ENCODE peak calls at places on chromosomes 12 and 14, in nine cellular contexts. A is NAMALWA; Q is mesothelial cell of epicardium; I is DMS153; T is HT1080; K is stimulated activated CD8-positive, alpha-beta memory T cell treated with anti-CD3 and anti-CD28 coated beads, Interleukin-4, amount 100 ng/mL, for 48 hours; P is amygdala; Y is CD4-positive, alpha-beta T cell; V is fibroblast of the aortic adventitia. J is an unnamed sample.

GRCh38 chr14:73462815-73463214 is 4.5 kb upstream of the NUMB start:
- DNase-seq in A (no peak), Q (no peak), P (no peak), Y (no peak), T (no peak), I (no peak), K (no peak), V (peak), J (no peak)

GRCh38 chr12:93497456-93497855 is 30.1 kb downstream of the MRPL42 start:
- DNase-seq in T (peak), P (no peak), Y (no peak), V (no peak), I (no peak), A (no peak), Q (no peak), K (no peak), J (no peak)

GRCh38 chr14:101754893-101755292 is 6.6 kb upstream of the PPP2R5C start:
- DNase-seq in A (no peak), I (no peak), Y (no peak), K (no peak), V (no peak), P (no peak), T (no peak), Q (no peak), J (no peak)

GRCh38 chr12:52235822-52236291 is 2.8 kb downstream of the KRT7 start:
- DNase-seq in Y (no peak), T (no peak), K (no peak), A (no peak), Q (no peak), I (peak), V (no peak), P (no peak), J (no peak)

GRCh38 chr12:75087656-75088055 is 122.0 kb downstream of the KCNC2 start:
- DNase-seq in T (peak), Y (no peak), K (no peak), V (peak), I (no peak), A (peak), P (no peak), Q (no peak), J (no peak)

GRCh38 chr12:75721231-75721641 is 209.8 kb upstream of the KRR1 start:
- DNase-seq in T (no peak), P (no peak), A (no peak), Q (no peak), V (peak), Y (no peak), I (no peak), K (no peak), J (no peak)

GRCh38 chr12:75323663-75324062 is 6.5 kb downstream of the CAPS2 start:
- DNase-seq in Q (no peak), P (no peak), Y (no peak), V (no peak), T (no peak), A (no peak), I (no peak), K (no peak), J (no peak)

GRCh38 chr14:28303248-28303647 is 463.3 kb upstream of the FOXG1 start:
- DNase-seq in I (no peak), T (peak), V (peak), Q (no peak), P (no peak), A (no peak), Y (no peak), K (no peak), J (no peak)

GRCh38 chr12:132631357-132632065 is 12.9 kb downstream of the P2RX2 start:
- DNase-seq in T (no peak), A (no peak), P (no peak), V (no peak), K (no peak), I (no peak), Q (no peak), Y (no peak), J (no peak)

GRCh38 chr14:35046751-35047536 is 872 bp downstream of the FAM177A1 start:
- DNase-seq in T (no peak), K (no peak), Y (peak), I (no peak), P (no peak), V (peak), Q (no peak), A (peak), J (no peak)

GRCh38 chr14:75315143-75315542 is 36.5 kb downstream of the FOS start:
- DNase-seq in K (no peak), Y (no peak), Q (no peak), P (no peak), A (no peak), V (peak), T (peak), I (peak), J (no peak)

GRCh38 chr12:121800694-121801600 is 2.9 kb upstream of the SETD1B start:
- DNase-seq in P (peak), I (no peak), A (peak), T (no peak), K (peak), Y (peak), Q (no peak), V (peak), J (peak)

GRCh38 chr12:45235087-45236025 is 19.5 kb downstream of the ANO6 start:
- DNase-seq in Y (no peak), V (peak), T (peak), A (no peak), I (no peak), Q (no peak), P (no peak), K (no peak), J (no peak)

GRCh38 chr14:97025722-97026121 is 228.5 kb downstream of the VRK1 start:
- DNase-seq in V (no peak), A (peak), I (no peak), K (no peak), P (no peak), T (no peak), Y (no peak), Q (no peak), J (no peak)

GRCh38 chr12:131607658-131608447 is 103.0 kb upstream of the SFSWAP start:
- DNase-seq in P (no peak), A (no peak), I (no peak), V (no peak), Q (no peak), T (no peak), K (peak), Y (no peak), J (no peak)

GRCh38 chr12:75709474-75709873 is 198.1 kb upstream of the KRR1 start:
- DNase-seq in A (no peak), V (no peak), T (no peak), K (no peak), Y (no peak), Q (no peak), I (no peak), P (no peak), J (no peak)

GRCh38 chr12:27498159-27498558 is 25.8 kb upstream of the PPFIBP1 start:
- DNase-seq in V (no peak), Y (no peak), Q (no peak), K (no peak), I (no peak), T (no peak), A (no peak), P (no peak), J (no peak)

GRCh38 chr12:14473707-14474287 is 93.9 kb downstream of the PLBD1 start:
- DNase-seq in Q (no peak), K (no peak), A (peak), I (no peak), T (no peak), Y (no peak), P (no peak), V (peak), J (no peak)

GRCh38 chr12:44223736-44224135 is 387.9 kb downstream of the TMEM117 start:
- DNase-seq in A (no peak), T (no peak), Y (no peak), I (no peak), P (no peak), Q (no peak), V (peak), K (no peak), J (no peak)

GRCh38 chr12:89856431-89856830 is 147.8 kb upstream of the ATP2B1 start:
- DNase-seq in K (no peak), I (no peak), A (peak), Q (no peak), Y (no peak), V (peak), P (no peak), T (peak), J (no peak)

GRCh38 chr12:125220404-125221273 is 155.4 kb downstream of the AACS start:
- DNase-seq in T (peak), K (peak), P (peak), I (no peak), A (no peak), V (peak), Q (no peak), Y (no peak), J (no peak)

GRCh38 chr12:26187429-26187828 is 7.9 kb upstream of the SSPN start:
- DNase-seq in A (peak), P (no peak), Y (no peak), V (peak), I (no peak), T (no peak), Q (no peak), K (no peak), J (no peak)

GRCh38 chr12:124559182-124560017 is 8.0 kb downstream of the NCOR2 start:
- DNase-seq in I (no peak), Y (no peak), P (no peak), V (no peak), K (no peak), Q (no peak), T (no peak), A (no peak), J (no peak)

GRCh38 chr12:104420868-104421267 is 35.9 kb upstream of the CHST11 start:
- DNase-seq in V (no peak), Q (no peak), P (no peak), I (no peak), K (no peak), T (peak), A (no peak), Y (no peak), J (no peak)

GRCh38 chr12:113683566-113683965 is 211.9 kb upstream of the LHX5 start:
- DNase-seq in K (no peak), I (no peak), Q (no peak), A (no peak), P (no peak), Y (no peak), V (no peak), T (no peak), J (no peak)

GRCh38 chr12:40253936-40254335 is 29.1 kb downstream of the LRRK2 start:
- DNase-seq in Y (no peak), Q (no peak), A (no peak), T (no peak), K (no peak), I (no peak), P (no peak), V (peak), J (no peak)

GRCh38 chr12:90290980-90291975 is 582.6 kb upstream of the ATP2B1 start:
- DNase-seq in T (no peak), K (no peak), A (no peak), I (no peak), P (no peak), Q (no peak), Y (no peak), V (peak), J (no peak)

GRCh38 chr14:26841920-26842741 is 244.3 kb upstream of the NOVA1 start:
- DNase-seq in Y (no peak), T (peak), K (no peak), A (no peak), P (no peak), Q (no peak), V (peak), I (no peak), J (no peak)

GRCh38 chr14:64060199-64060545 is 207.4 kb downstream of the SYNE2 start:
- DNase-seq in Q (no peak), V (no peak), K (no peak), A (no peak), T (no peak), P (no peak), Y (no peak), I (no peak), J (no peak)

GRCh38 chr12:124434364-124434763 is 133.0 kb downstream of the NCOR2 start:
- DNase-seq in T (no peak), I (no peak), Y (no peak), Q (no peak), A (no peak), P (no peak), V (no peak), K (no peak), J (no peak)

GRCh38 chr14:80584638-80585505 is 356.7 kb downstream of the CEP128 start:
- DNase-seq in Q (no peak), K (no peak), V (no peak), I (peak), A (no peak), Y (no peak), T (peak), P (no peak), J (no peak)

GRCh38 chr14:39430762-39431415 is 1.3 kb downstream of the FBXO33 start:
- DNase-seq in Y (no peak), A (peak), Q (no peak), V (peak), P (no peak), T (peak), I (no peak), K (no peak), J (no peak)

GRCh38 chr14:92531151-92531873 is 17.7 kb downstream of the RIN3 start:
- DNase-seq in T (no peak), A (no peak), I (no peak), P (no peak), V (no peak), Y (no peak), Q (no peak), K (peak), J (peak)